ENCODE peak calls at places on chromosomes 6 and 20, in seven cellular contexts. T, C, L, O, D, A and X are unnamed samples.

GRCh38 chr6:25935953-25936352 is 5.5 kb upstream of the SLC17A2 start:
- DNase-seq in L (no peak), C (no peak), O (no peak), A (no peak), D (no peak), T (no peak), X (no peak)

GRCh38 chr6:88908598-88909548 is 54.5 kb downstream of the RNGTT start:
- DNase-seq in A (no peak), O (no peak), C (no peak), T (no peak), D (no peak), L (no peak), X (no peak)

GRCh38 chr20:54132612-54133433 is 41.0 kb downstream of the CYP24A1 start:
- DNase-seq in C (no peak), A (no peak), O (no peak), L (no peak), T (peak), D (peak), X (no peak)

GRCh38 chr6:24205020-24205492 is 79.0 kb downstream of the NRSN1 start:
- DNase-seq in D (no peak), A (no peak), C (no peak), L (peak), O (no peak), T (peak), X (no peak)

GRCh38 chr6:140480852-140481251 is 1106.4 kb upstream of the CITED2 start:
- DNase-seq in T (peak), D (peak), O (no peak), A (no peak), C (no peak), L (peak), X (no peak)

GRCh38 chr20:32362924-32363364 is 4.8 kb downstream of the ASXL1 start:
- DNase-seq in T (no peak), L (no peak), A (no peak), C (no peak), D (no peak), O (no peak), X (no peak)

GRCh38 chr20:32830437-32830836 is 10.7 kb downstream of the MAPRE1 start:
- DNase-seq in O (no peak), D (no peak), C (no peak), T (peak), L (no peak), A (no peak), X (no peak)

GRCh38 chr6:13190391-13190790 is 137.9 kb downstream of the TBC1D7 start:
- DNase-seq in A (peak), T (peak), D (no peak), L (no peak), C (no peak), O (no peak), X (no peak)

GRCh38 chr6:32047084-32047478 is 8.9 kb downstream of the CYP21A2 start:
- DNase-seq in D (no peak), T (peak), L (no peak), C (no peak), O (peak), A (no peak), X (no peak)

GRCh38 chr20:41176711-41177552 is 39.6 kb downstream of the PLCG1 start:
- DNase-seq in C (no peak), L (no peak), T (no peak), A (peak), D (no peak), O (peak), X (no peak)

GRCh38 chr20:8853805-8854338 is 215.0 kb upstream of the PLCB4 start:
- DNase-seq in T (peak), A (no peak), O (no peak), L (peak), C (no peak), D (peak), X (no peak)

GRCh38 chr6:71375676-71376075 is 87.1 kb downstream of the OGFRL1 start:
- DNase-seq in A (no peak), C (no peak), T (no peak), L (no peak), D (no peak), O (no peak), X (no peak)

GRCh38 chr20:53785320-53785719 is 191.7 kb upstream of the ZNF217 start:
- DNase-seq in L (no peak), A (no peak), O (peak), T (no peak), C (no peak), D (no peak), X (no peak)